ENCODE peak calls at places on chromosomes 16 and 17, in six cellular contexts. X is activated CD4-positive, alpha-beta T cell treated with anti-CD3 and anti-CD28 coated beads for 48 hours; Y is nucleus accumbens; L is substantia nigra; H is Calu3; P is activated CD8-positive, alpha-beta memory T cell treated with anti-CD3 and anti-CD28 coated beads for 48 hours. I is an unnamed sample.
A peak's percentile ranks its signal among the peaks of the same experiment; 100 is the strongest.

GRCh38 chr17:70736375-70736957 is 567.1 kb downstream of the KCNJ2 start:
- DNase-seq in P (no peak), H (no peak), Y (no peak), X (no peak), L (no peak), I (no peak)

GRCh38 chr17:2214047-2214717 is 89.4 kb downstream of the SMG6 start:
- DNase-seq in H (no peak), Y (no peak), L (peak; percentile 64), P (no peak), X (peak; percentile 58), I (peak; percentile 61)

GRCh38 chr16:89309438-89310122 is 92.1 kb downstream of the ZNF778 start:
- DNase-seq in L (no peak), P (no peak), X (no peak), H (no peak), Y (no peak), I (no peak)

GRCh38 chr16:73082608-73083007 is 34.7 kb upstream of the ZFHX3 start:
- DNase-seq in X (no peak), Y (no peak), H (no peak), L (no peak), P (no peak), I (no peak)

GRCh38 chr17:37490638-37491614 is 1.2 kb downstream of the DUSP14 start:
- DNase-seq in L (no peak), P (no peak), X (peak; percentile 36), H (peak; percentile 92), Y (no peak), I (no peak)

GRCh38 chr16:85369741-85370528 is 243.2 kb upstream of the GSE1 start:
- DNase-seq in H (peak; percentile 81), L (peak; percentile 41), X (peak; percentile 65), P (no peak), Y (no peak), I (no peak)

GRCh38 chr16:56589141-56590039 is at the start of gene MT3:
- DNase-seq in X (peak; percentile 50), P (no peak), L (peak; percentile 86), H (no peak), Y (peak; percentile 72), I (peak; percentile 63)

GRCh38 chr17:7307686-7308624 is 527 bp downstream of the EIF5A start:
- DNase-seq in P (no peak), Y (no peak), X (peak; percentile 61), L (peak; percentile 68), H (peak; percentile 48), I (no peak)

GRCh38 chr16:77594798-77595625 is 127.3 kb upstream of the NUDT7 start:
- DNase-seq in P (no peak), L (no peak), Y (no peak), X (no peak), H (no peak), I (no peak)

I was measured in hippocampal formation.